ENCODE peak calls at places on chromosome 18, in seven cellular contexts. D is SK-N-SH, V is H1, Q is K562, W is HCT116, R is HepG2, Y is GM12878. A is an unnamed sample.

GRCh38 chr18:75801178-75801577 is 373.7 kb upstream of the SMIM21 start:
- DNase-seq in D (no peak), V (no peak), Q (no peak), W (no peak), R (no peak), Y (no peak), A (no peak)

GRCh38 chr18:50659091-50660003 is 99.5 kb downstream of the MAPK4 start:
- DNase-seq in D (no peak), V (no peak), Q (no peak), W (peak; percentile 26), R (peak; percentile 28), Y (no peak), A (no peak)

GRCh38 chr18:44536041-44536440 is 144.6 kb upstream of the SETBP1 start:
- DNase-seq in D (no peak), V (no peak), Q (no peak), W (no peak), R (no peak), Y (no peak), A (no peak)

GRCh38 chr18:12911928-12912703 is 28.1 kb upstream of the PTPN2 start:
- DNase-seq in D (no peak), V (no peak), Q (no peak), W (no peak), R (no peak), Y (no peak), A (no peak)

GRCh38 chr18:73232933-73233332 is 365.1 kb upstream of the NETO1 start:
- DNase-seq in D (no peak), V (no peak), Q (no peak), W (no peak), R (no peak), Y (peak; percentile 13), A (no peak)

GRCh38 chr18:27994571-27994970 is 182.4 kb downstream of the CDH2 start:
- DNase-seq in D (no peak), V (no peak), Q (no peak), W (no peak), R (no peak), Y (no peak), A (no peak)

GRCh38 chr18:77650799-77651385 is 401.2 kb downstream of the GALR1 start:
- DNase-seq in D (peak; percentile 85), V (peak; percentile 60), Q (peak; percentile 71), W (no peak), R (peak; percentile 24), Y (no peak), A (no peak)

GRCh38 chr18:12652861-12653401 is 5.0 kb downstream of the SPIRE1 start:
- DNase-seq in D (peak; percentile 56), V (no peak), Q (no peak), W (no peak), R (peak; percentile 40), Y (no peak), A (no peak)

GRCh38 chr18:48605408-48605845 is 66.6 kb downstream of the CTIF start:
- DNase-seq in D (peak; percentile 58), V (peak; percentile 50), Q (peak; percentile 65), W (peak; percentile 29), R (peak; percentile 73), Y (peak; percentile 23), A (peak; percentile 10)

GRCh38 chr18:74493689-74494088 is 2.5 kb upstream of the CNDP2 start:
- DNase-seq in D (no peak), V (no peak), Q (no peak), W (peak; percentile 35), R (peak; percentile 68), Y (no peak), A (peak; percentile 41)

GRCh38 chr18:36499938-36500337 is 202.4 kb downstream of the FHOD3 start:
- DNase-seq in D (no peak), V (no peak), Q (no peak), W (no peak), R (no peak), Y (peak; percentile 66), A (no peak)

GRCh38 chr18:37546651-37547050 is 18.9 kb downstream of the CELF4 start:
- DNase-seq in D (no peak), V (no peak), Q (no peak), W (no peak), R (no peak), Y (no peak), A (no peak)

GRCh38 chr18:32293107-32293506 is 103.3 kb downstream of the MEP1B start:
- DNase-seq in D (no peak), V (no peak), Q (no peak), W (no peak), R (no peak), Y (no peak), A (no peak)

GRCh38 chr18:48798334-48799197 is 152.2 kb downstream of the SMAD7 start:
- DNase-seq in D (no peak), V (no peak), Q (no peak), W (no peak), R (no peak), Y (no peak), A (no peak)

GRCh38 chr18:73365018-73365417 is 497.2 kb upstream of the NETO1 start:
- DNase-seq in D (no peak), V (no peak), Q (no peak), W (no peak), R (no peak), Y (no peak), A (no peak)

GRCh38 chr18:32530947-32531651 is 60.4 kb upstream of the GAREM1 start:
- DNase-seq in D (no peak), V (no peak), Q (no peak), W (no peak), R (no peak), Y (no peak), A (peak; percentile 14)

GRCh38 chr18:32920796-32921787 is 148.3 kb upstream of the KLHL14 start:
- DNase-seq in D (no peak), V (no peak), Q (no peak), W (no peak), R (peak; percentile 70), Y (no peak), A (no peak)

GRCh38 chr18:50231621-50232020 is 34.7 kb downstream of the CFAP53 start:
- DNase-seq in D (no peak), V (no peak), Q (no peak), W (no peak), R (no peak), Y (no peak), A (no peak)

GRCh38 chr18:23283933-23284430 is 148.7 kb downstream of the CABLES1 start:
- DNase-seq in D (no peak), V (peak; percentile 69), Q (no peak), W (peak; percentile 65), R (peak; percentile 65), Y (peak; percentile 86), A (no peak)

GRCh38 chr18:35817604-35818352 is 154.7 kb upstream of the RMP24 start:
- DNase-seq in D (peak; percentile 8), V (no peak), Q (no peak), W (no peak), R (no peak), Y (no peak), A (no peak)

GRCh38 chr18:46283895-46284295 is 179.7 kb downstream of the HAUS1 start:
- DNase-seq in D (peak; percentile 46), V (no peak), Q (no peak), W (no peak), R (no peak), Y (no peak), A (no peak)

GRCh38 chr18:51617167-51617566 is 419.7 kb upstream of the MEX3C start:
- DNase-seq in D (no peak), V (no peak), Q (no peak), W (no peak), R (no peak), Y (no peak), A (no peak)

GRCh38 chr18:23238651-23239349 is 103.5 kb downstream of the CABLES1 start:
- DNase-seq in D (no peak), V (no peak), Q (no peak), W (no peak), R (no peak), Y (no peak), A (no peak)

GRCh38 chr18:31942301-31942998 is 478 bp downstream of the TRAPPC8 start:
- DNase-seq in D (peak; percentile 58), V (no peak), Q (peak; percentile 45), W (no peak), R (no peak), Y (no peak), A (peak; percentile 18)

DNA sequence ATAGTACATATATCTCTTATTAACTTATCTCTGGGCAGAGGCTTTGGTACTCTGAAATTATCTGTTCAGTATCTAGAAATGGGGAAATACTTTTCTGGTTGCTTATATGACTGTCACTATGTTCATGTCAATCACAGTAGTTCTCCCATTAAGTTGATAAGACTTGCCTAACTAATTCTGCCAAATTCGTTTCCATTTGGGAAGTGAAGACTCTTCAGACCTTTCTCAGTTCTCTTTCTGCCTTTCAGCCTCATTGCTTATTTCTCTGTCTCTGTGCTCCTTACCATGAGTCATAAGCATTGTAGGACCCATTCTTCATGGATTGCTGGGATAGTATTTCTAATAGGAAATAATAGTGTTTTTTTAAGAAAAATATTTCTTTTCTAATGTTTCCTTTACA is 113.5 kb downstream of the PHLPP1 start:
- DNase-seq in D (no peak), V (no peak), Q (no peak), W (no peak), R (no peak), Y (no peak), A (no peak)
- TF ChIP-seq JUND in D (no peak), V (no peak), Q (no peak), W (no peak), R (no peak), Y (no peak), A (no peak)

DNA sequence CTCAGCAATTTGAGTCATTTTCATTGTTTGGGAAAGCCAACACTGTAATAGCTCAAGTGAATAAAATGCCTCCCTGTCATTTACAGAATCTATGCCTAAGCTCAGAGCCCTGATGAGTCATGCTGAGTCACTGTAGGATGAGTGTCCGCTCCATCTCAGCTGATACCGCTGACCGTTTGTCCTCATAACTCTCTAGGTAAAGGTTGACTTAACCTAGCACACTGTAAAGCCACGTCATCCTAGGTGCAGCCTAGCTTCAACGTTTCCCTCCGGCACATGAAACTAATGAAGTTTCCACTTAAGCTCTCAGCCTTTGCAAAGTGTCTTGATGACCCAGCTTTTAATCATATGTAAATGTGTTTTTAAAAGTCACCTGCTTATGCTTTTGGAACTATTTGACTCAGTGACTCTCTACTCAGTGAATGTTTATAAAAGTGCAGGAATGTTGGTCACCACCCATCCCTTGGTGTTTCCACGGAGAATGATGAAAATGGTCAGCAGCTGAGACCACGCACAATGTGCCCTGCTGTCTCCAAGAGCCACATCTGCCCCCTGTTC is 154.0 kb downstream of the PMAIP1 start:
- DNase-seq in D (no peak), V (no peak), Q (peak; percentile 70), W (peak; percentile 97), R (peak; percentile 60), Y (peak; percentile 8), A (no peak)
- TF ChIP-seq JUND in D (peak; percentile 100), V (peak; percentile 57), Q (peak; percentile 100), W (peak; percentile 100), R (no peak), Y (no peak), A (no peak)

GRCh38 chr18:8898990-8899389 is 193.6 kb downstream of the MTCL1 start:
- DNase-seq in D (no peak), V (no peak), Q (no peak), W (no peak), R (no peak), Y (no peak), A (no peak)
- TF ChIP-seq JUND in D (no peak), V (no peak), Q (no peak), W (no peak), R (no peak), Y (no peak), A (no peak)

DNA sequence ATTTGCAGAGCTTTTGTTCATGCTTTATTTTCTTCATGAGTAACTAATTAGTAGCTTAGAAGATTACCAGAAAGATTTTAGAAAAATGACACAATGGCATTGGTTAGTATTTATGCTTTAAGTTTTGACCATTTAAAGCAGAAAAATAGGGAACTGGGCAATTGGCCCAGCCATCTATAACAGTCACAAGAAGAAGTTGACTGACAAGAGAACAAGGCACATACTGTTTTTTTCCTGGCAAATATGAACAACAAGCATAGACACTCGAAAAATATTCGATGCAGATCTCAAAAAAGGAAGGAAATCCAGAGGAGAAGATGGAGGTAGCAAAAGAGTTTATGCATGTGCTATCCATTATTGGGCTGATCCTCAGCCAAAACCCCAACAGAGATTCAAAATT is 200.8 kb upstream of the SLC35G4 start:
- DNase-seq in D (no peak), V (no peak), Q (no peak), W (no peak), R (no peak), Y (no peak), A (no peak)
- TF ChIP-seq JUND in D (no peak), V (no peak), Q (no peak), W (no peak), R (no peak), Y (no peak), A (no peak)